ENCODE peak calls at places on chromosomes 6 and 20, in five cellular contexts. N is colonic mucosa, M is adrenal gland, S is left ventricle myocardium inferior, Z is sigmoid colon. E is an unnamed sample. For H3K4me1, the result is how much of the 10 kb centered on the place peaks cover.

GRCh38 chr6:25583099-25583498 is 68.9 kb upstream of the SCGN start:
- DNase-seq in N (no peak), M (no peak), S (no peak), Z (no peak), E (no peak)

GRCh38 chr20:58618694-58619540 is 32.2 kb upstream of the STX16 start:
- DNase-seq in N (no peak), M (no peak), S (no peak), Z (no peak), E (no peak)

GRCh38 chr6:52538921-52539354 is 37.9 kb downstream of the TRAM2 start:
- DNase-seq in N (no peak), M (no peak), S (no peak), Z (no peak), E (no peak)

GRCh38 chr20:57053798-57054552 is 212.5 kb downstream of the BMP7 start:
- DNase-seq in N (no peak), M (no peak), S (no peak), Z (peak), E (peak)

GRCh38 chr6:1499798-1500197 is 109.9 kb upstream of the FOXC1 start:
- DNase-seq in N (no peak), M (no peak), S (no peak), Z (no peak), E (no peak)

GRCh38 chr6:29953706-29954105 is 11.4 kb downstream of the HLA-A start:
- DNase-seq in N (no peak), M (no peak), S (no peak), Z (no peak), E (no peak)

GRCh38 chr6:37946021-37946420 is 126.5 kb downstream of the ZFAND3 start:
- DNase-seq in N (no peak), M (no peak), S (no peak), Z (no peak), E (no peak)

GRCh38 chr20:49768204-49769124 is 44.2 kb upstream of the SLC9A8 start:
- DNase-seq in N (peak), M (peak), S (no peak), Z (peak), E (peak)

GRCh38 chr6:137076277-137077068 is 31.7 kb upstream of the IL20RA start:
- DNase-seq in N (peak), M (peak), S (peak), Z (peak), E (peak)

GRCh38 chr6:98335594-98335993 is 498.8 kb upstream of the POU3F2 start:
- DNase-seq in N (no peak), M (no peak), S (no peak), Z (no peak), E (no peak)

GRCh38 chr6:30804333-30804732 is 60.0 kb upstream of the IER3 start:
- DNase-seq in N (no peak), M (no peak), S (no peak), Z (no peak), E (no peak)

GRCh38 chr6:112939543-112939942 is 592.4 kb downstream of the RFPL4B start:
- DNase-seq in N (no peak), M (peak), S (no peak), Z (no peak), E (no peak)

GRCh38 chr6:150514806-150515362 is 84.8 kb upstream of the PLEKHG1 start:
- DNase-seq in N (no peak), M (no peak), S (no peak), Z (no peak), E (no peak)

GRCh38 chr6:73696990-73697651 is 1.1 kb downstream of the CD109 start:
- DNase-seq in N (no peak), M (no peak), S (no peak), Z (no peak), E (no peak)

GRCh38 chr6:89483111-89483720 is 50.3 kb downstream of the ANKRD6 start:
- DNase-seq in N (no peak), M (peak), S (peak), Z (no peak), E (no peak)

GRCh38 chr20:64119681-64120341 is 12.4 kb upstream of the NPBWR2 start:
- DNase-seq in N (no peak), M (peak), S (no peak), Z (peak), E (peak)

GRCh38 chr6:110357696-110358535 is at the start of gene METTL24:
- DNase-seq in N (no peak), M (peak), S (no peak), Z (no peak), E (no peak)

GRCh38 chr6:75830959-75831885 is 82.2 kb downstream of the MYO6 start:
- DNase-seq in N (no peak), M (no peak), S (no peak), Z (no peak), E (no peak)

GRCh38 chr6:46704562-46704961 is 16.9 kb downstream of the TDRD6 start:
- DNase-seq in N (no peak), M (no peak), S (no peak), Z (no peak), E (no peak)

GRCh38 chr20:46131396-46131795 is 13.3 kb downstream of the CD40 start:
- DNase-seq in N (no peak), M (no peak), S (no peak), Z (no peak), E (peak)

GRCh38 chr6:90284236-90284744 is 12.4 kb downstream of the BACH2 start:
- DNase-seq in N (no peak), M (peak), S (no peak), Z (no peak), E (no peak)

GRCh38 chr6:24935323-24935722 is 437 bp downstream of the RIPOR2 start:
- DNase-seq in N (no peak), M (no peak), S (no peak), Z (no peak), E (no peak)

GRCh38 chr6:64630901-64631300 is 995.3 kb downstream of the PHF3 start:
- DNase-seq in N (no peak), M (no peak), S (no peak), Z (no peak), E (no peak)

GRCh38 chr6:33453361-33454008 is 891 bp upstream of the ZBTB9 start:
- DNase-seq in N (no peak), M (no peak), S (no peak), Z (no peak), E (no peak)

GRCh38 chr6:26240157-26240980 is 124.6 kb upstream of the BTN3A2 start:
- DNase-seq in N (peak), M (peak), S (peak), Z (peak), E (no peak)

GRCh38 chr20:63568170-63568981 is 5.7 kb downstream of the HELZ2 start:
- DNase-seq in N (no peak), M (no peak), S (no peak), Z (no peak), E (no peak)

GRCh38 chr6:137370871-137371633 is 123.1 kb downstream of the OLIG3 start:
- DNase-seq in N (no peak), M (no peak), S (no peak), Z (no peak), E (no peak)

GRCh38 chr20:24994186-24994465 is 1.6 kb upstream of the APMAP start:
- DNase-seq in N (no peak), M (no peak), S (no peak), Z (no peak), E (no peak)
- H3K4me1 ChIP-seq in N (under half), M (under half), S (half or more), Z (half or more), E (under half)

DNA sequence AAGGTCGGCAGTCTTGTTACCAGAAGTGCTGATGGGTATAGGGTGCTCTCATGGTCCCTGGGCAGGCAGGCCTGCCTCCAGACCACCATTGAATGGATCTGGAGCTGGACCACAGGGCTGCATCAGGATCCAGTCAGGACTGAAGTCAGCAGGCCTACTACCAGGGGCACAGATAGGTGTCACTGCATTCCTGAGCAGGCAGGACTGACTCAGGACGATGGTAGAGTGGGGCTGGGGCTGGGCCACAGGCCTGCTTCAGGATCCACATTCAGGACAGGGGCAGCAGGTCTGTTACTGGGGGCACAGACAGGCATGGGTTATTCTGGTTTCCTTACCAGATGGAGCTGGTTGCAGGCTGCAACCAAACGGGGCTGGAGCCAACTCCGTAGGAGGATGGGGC is 51.4 kb upstream of the MAP3K4 start:
- DNase-seq in N (no peak), M (no peak), S (no peak), Z (no peak), E (no peak)
- TF ChIP-seq CTCF in N (no peak), M (no peak), S (no peak), Z (no peak), E (no peak)

GRCh38 chr6:159107451-159108260 is 61.5 kb upstream of the FNDC1 start:
- DNase-seq in N (peak), M (no peak), S (no peak), Z (no peak), E (no peak)
- H3K4me1 ChIP-seq in N (under half), M (under half), S (under half), Z (under half), E (under half)

GRCh38 chr20:47730744-47731143 is 54.5 kb downstream of the SULF2 start:
- DNase-seq in N (no peak), M (no peak), S (no peak), Z (no peak), E (no peak)
- TF ChIP-seq CTCF in N (no peak), M (no peak), S (no peak), Z (no peak), E (no peak)

DNA sequence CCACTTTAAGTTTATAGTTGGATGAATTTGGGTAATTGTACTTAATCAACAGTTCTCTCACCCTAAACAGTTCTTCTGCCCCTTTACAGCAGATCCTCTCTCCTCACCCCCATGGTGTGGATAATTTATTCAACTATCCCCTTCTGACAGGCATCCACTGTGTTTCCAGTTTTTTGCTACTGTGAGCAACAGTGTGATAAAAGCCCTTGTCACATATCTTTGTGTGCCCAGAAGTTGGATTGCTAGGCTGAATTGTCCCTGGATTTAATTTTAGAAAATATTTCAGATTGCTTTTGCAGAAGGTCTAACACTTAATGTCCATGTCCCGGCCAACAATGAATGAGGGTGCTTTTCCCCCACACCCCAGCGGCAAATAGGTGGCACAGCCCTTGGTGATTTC is 30.5 kb upstream of the SCUBE3 start:
- DNase-seq in N (no peak), M (no peak), S (no peak), Z (no peak), E (no peak)
- H3K4me1 ChIP-seq in N (under half), M (under half), S (half or more), Z (under half), E (under half)

GRCh38 chr6:148273962-148274752 is 68.5 kb upstream of the SASH1 start:
- DNase-seq in N (no peak), M (no peak), S (no peak), Z (no peak), E (no peak)
- TF ChIP-seq CTCF in N (no peak), M (no peak), S (no peak), Z (no peak), E (no peak)

GRCh38 chr6:41181566-41181965 is 18.6 kb upstream of the TREM2 start:
- DNase-seq in N (no peak), M (no peak), S (no peak), Z (no peak), E (no peak)

GRCh38 chr6:41187924-41188886 is 12.7 kb downstream of the TREML2 start:
- DNase-seq in N (no peak), M (no peak), S (no peak), Z (no peak), E (no peak)

GRCh38 chr6:41182069-41183034 is 18.6 kb downstream of the TREML2 start:
- DNase-seq in N (peak), M (peak), S (no peak), Z (no peak), E (no peak)

GRCh38 chr6:41185991-41186675 is 14.8 kb downstream of the TREML2 start:
- DNase-seq in N (no peak), M (no peak), S (no peak), Z (no peak), E (no peak)

DNA sequence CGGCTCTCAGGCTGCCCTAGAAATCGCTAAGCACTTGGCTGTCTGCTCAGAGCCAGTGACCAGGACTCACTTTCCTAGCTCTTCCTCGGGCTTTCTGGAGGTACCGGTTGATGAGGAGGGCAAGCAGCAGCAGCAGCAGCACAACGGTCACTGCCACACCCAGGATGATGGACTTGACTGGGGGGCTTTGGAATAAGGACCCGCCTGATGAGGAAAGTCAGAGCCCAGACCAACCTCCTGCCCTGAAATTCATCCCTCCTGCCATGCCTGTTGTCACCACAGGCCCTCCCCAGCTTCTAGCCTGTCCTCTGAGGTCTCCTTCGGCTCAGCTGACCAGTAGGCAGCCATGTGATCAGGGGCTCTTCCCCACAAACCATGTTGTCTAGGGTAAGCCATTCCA is 16.2 kb downstream of the TREML2 start:
- DNase-seq in N (no peak), M (no peak), S (no peak), Z (no peak), E (no peak)
- H3K4me1 ChIP-seq in N (under half), M (under half), S (under half), Z (under half), E (under half)

GRCh38 chr20:20837574-20838021 is 125.2 kb upstream of the RALGAPA2 start:
- DNase-seq in N (peak), M (peak), S (peak), Z (no peak), E (peak)
- TF ChIP-seq CTCF in N (peak), M (peak), S (peak), Z (peak), E (peak)

E was measured in upper lobe of right lung.